ENCODE peak calls at places on chromosome 1, in four cellular contexts. Z, S, F and P are unnamed samples.

GRCh38 chr1:30761312-30762151 is 4.0 kb upstream of the LAPTM5 start:
- DNase-seq in Z (no peak), S (no peak), F (no peak), P (no peak)

GRCh38 chr1:184329255-184329953 is 57.4 kb upstream of the C1orf21 start:
- DNase-seq in Z (no peak), S (no peak), F (no peak), P (no peak)

GRCh38 chr1:242242983-242243382 is 244.1 kb upstream of the MAP1LC3C start:
- DNase-seq in Z (no peak), S (no peak), F (no peak), P (no peak)

GRCh38 chr1:230124187-230125128 is 57.4 kb downstream of the GALNT2 start:
- DNase-seq in Z (no peak), S (no peak), F (no peak), P (no peak)

GRCh38 chr1:91753878-91754277 is 132.1 kb downstream of the TGFBR3 start:
- DNase-seq in Z (no peak), S (no peak), F (no peak), P (no peak)

GRCh38 chr1:186442651-186443114 is 18.2 kb downstream of the PDC start:
- DNase-seq in Z (no peak), S (no peak), F (peak), P (no peak)

GRCh38 chr1:226046240-226046639 is 16.3 kb upstream of the H3-3A start:
- DNase-seq in Z (no peak), S (no peak), F (no peak), P (no peak)

GRCh38 chr1:15492572-15492971 is 16.7 kb downstream of the CELA2B start:
- DNase-seq in Z (no peak), S (no peak), F (no peak), P (no peak)

GRCh38 chr1:39701092-39701460 is 9.8 kb upstream of the HPCAL4 start:
- DNase-seq in Z (no peak), S (no peak), F (no peak), P (no peak)

GRCh38 chr1:46747683-46748288 is 28.9 kb upstream of the EFCAB14 start:
- DNase-seq in Z (peak), S (no peak), F (no peak), P (no peak)

GRCh38 chr1:109895720-109896504 is 14.7 kb upstream of the CSF1 start:
- DNase-seq in Z (no peak), S (no peak), F (peak), P (no peak)

GRCh38 chr1:16986113-16986512 is 5.7 kb upstream of the MFAP2 start:
- DNase-seq in Z (no peak), S (no peak), F (no peak), P (no peak)

GRCh38 chr1:164712131-164713031 is 153.4 kb downstream of the PBX1 start:
- DNase-seq in Z (no peak), S (no peak), F (no peak), P (no peak)

GRCh38 chr1:1528639-1529267 is 11.7 kb downstream of the TMEM240 start:
- DNase-seq in Z (no peak), S (no peak), F (no peak), P (no peak)

GRCh38 chr1:94416901-94417701 is 1.1 kb upstream of the ABCD3 start:
- DNase-seq in Z (peak), S (no peak), F (no peak), P (no peak)

GRCh38 chr1:230866171-230866811 is 2.0 kb downstream of the C1orf198 start:
- DNase-seq in Z (no peak), S (no peak), F (peak), P (no peak)

GRCh38 chr1:158155673-158156072 is 25.0 kb upstream of the CD1D start:
- DNase-seq in Z (no peak), S (no peak), F (no peak), P (no peak)

GRCh38 chr1:41024953-41025352 is 3.4 kb upstream of the SLFNL1 start:
- DNase-seq in Z (no peak), S (no peak), F (no peak), P (no peak)